ENCODE peak calls at places on chromosomes 5 and 9, in four cellular contexts. G is H1, T is HepG2, W is K562. Y is an unnamed sample.

GRCh38 chr9:132733133-132733815 is 63.0 kb downstream of the GTF3C4 start:
- DNase-seq in W (no peak), T (no peak), G (no peak), Y (no peak)

GRCh38 chr5:160747963-160748362 is 104.0 kb downstream of the ATP10B start:
- DNase-seq in T (no peak), G (no peak), W (no peak), Y (no peak)

GRCh38 chr5:141848771-141849370 is 29.3 kb downstream of the PCDH1 start:
- DNase-seq in G (peak), T (peak), W (peak), Y (no peak)

GRCh38 chr5:132259061-132259851 is 1.8 kb downstream of the PDLIM4 start:
- DNase-seq in W (peak), T (no peak), G (no peak), Y (no peak)

GRCh38 chr9:16002816-16003215 is 450.0 kb downstream of the CCDC171 start:
- DNase-seq in G (no peak), T (no peak), W (no peak), Y (no peak)

GRCh38 chr9:95499847-95500246 is 16.9 kb downstream of the PTCH1 start:
- DNase-seq in G (no peak), T (peak), W (no peak), Y (no peak)

GRCh38 chr5:12419075-12419474 is 514.8 kb upstream of the CTNND2 start:
- DNase-seq in W (no peak), T (no peak), G (no peak), Y (no peak)

GRCh38 chr5:73625314-73625904 is 587 bp upstream of the ARHGEF28 start:
- DNase-seq in T (no peak), W (no peak), G (peak), Y (no peak)

GRCh38 chr5:67620386-67621039 is 423.9 kb upstream of the CD180 start:
- DNase-seq in G (no peak), T (no peak), W (no peak), Y (no peak)

GRCh38 chr5:11047051-11047450 is 286.0 kb upstream of the DAP start:
- DNase-seq in T (no peak), W (no peak), G (no peak), Y (no peak)

GRCh38 chr5:146313027-146313426 is 25.6 kb upstream of the POU4F3 start:
- DNase-seq in G (no peak), T (no peak), W (no peak), Y (no peak)

GRCh38 chr9:127562841-127563523 is 49.1 kb upstream of the STXBP1 start:
- DNase-seq in T (no peak), G (no peak), W (no peak), Y (no peak)

GRCh38 chr9:69542942-69543704 is 129.0 kb downstream of the APBA1 start:
- DNase-seq in T (no peak), W (no peak), G (no peak), Y (no peak)

GRCh38 chr5:14946813-14947640 is 75.4 kb upstream of the ANKH start:
- DNase-seq in G (no peak), W (no peak), T (peak), Y (peak)

GRCh38 chr9:4680750-4681149 is 1.4 kb downstream of the CDC37L1 start:
- DNase-seq in G (no peak), W (no peak), T (peak), Y (no peak)

GRCh38 chr5:111348659-111349058 is 124.5 kb downstream of the CAMK4 start:
- DNase-seq in W (no peak), T (no peak), G (no peak), Y (no peak)

GRCh38 chr9:16928179-16928945 is 57.9 kb upstream of the BNC2 start:
- DNase-seq in T (no peak), W (no peak), G (no peak), Y (no peak)

GRCh38 chr5:21159526-21160059 is 1171.6 kb upstream of the CDH18 start:
- DNase-seq in T (no peak), G (no peak), W (no peak), Y (no peak)

GRCh38 chr9:108002296-108003056 is 512.9 kb upstream of the KLF4 start:
- DNase-seq in W (no peak), G (no peak), T (no peak), Y (no peak)

GRCh38 chr5:38443390-38443789 is 113.1 kb downstream of the LIFR start:
- DNase-seq in T (peak), W (no peak), G (no peak), Y (no peak)

GRCh38 chr9:127116088-127116726 is 6.2 kb downstream of the ANGPTL2 start:
- DNase-seq in W (no peak), G (no peak), T (no peak), Y (no peak)

GRCh38 chr5:133928690-133929393 is 39.6 kb downstream of the C5orf15 start:
- DNase-seq in G (no peak), W (no peak), T (no peak), Y (no peak)

GRCh38 chr9:35954942-35955546 is 2.9 kb downstream of the OR2S2 start:
- DNase-seq in G (no peak), W (peak), T (peak), Y (no peak)

GRCh38 chr9:37239921-37240320 is 119.5 kb downstream of the ZCCHC7 start:
- DNase-seq in T (no peak), W (no peak), G (no peak), Y (no peak)

GRCh38 chr9:110626109-110626829 is 42.3 kb upstream of the MUSK start:
- DNase-seq in G (no peak), T (no peak), W (no peak), Y (peak)

GRCh38 chr9:110622368-110622767 is 42.8 kb upstream of the SVEP1 start:
- DNase-seq in G (no peak), T (no peak), W (no peak), Y (no peak)

GRCh38 chr9:110620726-110621125 is 41.2 kb upstream of the SVEP1 start:
- DNase-seq in G (no peak), W (no peak), T (no peak), Y (no peak)

GRCh38 chr9:110619831-110620230 is 40.3 kb upstream of the SVEP1 start:
- DNase-seq in W (no peak), T (no peak), G (no peak), Y (no peak)

GRCh38 chr9:110623462-110624025 is 44.0 kb upstream of the SVEP1 start:
- DNase-seq in W (peak), G (no peak), T (peak), Y (peak)
- TF ChIP-seq SRF in W (no peak), G (no peak), T (no peak), Y (no peak)

DNA sequence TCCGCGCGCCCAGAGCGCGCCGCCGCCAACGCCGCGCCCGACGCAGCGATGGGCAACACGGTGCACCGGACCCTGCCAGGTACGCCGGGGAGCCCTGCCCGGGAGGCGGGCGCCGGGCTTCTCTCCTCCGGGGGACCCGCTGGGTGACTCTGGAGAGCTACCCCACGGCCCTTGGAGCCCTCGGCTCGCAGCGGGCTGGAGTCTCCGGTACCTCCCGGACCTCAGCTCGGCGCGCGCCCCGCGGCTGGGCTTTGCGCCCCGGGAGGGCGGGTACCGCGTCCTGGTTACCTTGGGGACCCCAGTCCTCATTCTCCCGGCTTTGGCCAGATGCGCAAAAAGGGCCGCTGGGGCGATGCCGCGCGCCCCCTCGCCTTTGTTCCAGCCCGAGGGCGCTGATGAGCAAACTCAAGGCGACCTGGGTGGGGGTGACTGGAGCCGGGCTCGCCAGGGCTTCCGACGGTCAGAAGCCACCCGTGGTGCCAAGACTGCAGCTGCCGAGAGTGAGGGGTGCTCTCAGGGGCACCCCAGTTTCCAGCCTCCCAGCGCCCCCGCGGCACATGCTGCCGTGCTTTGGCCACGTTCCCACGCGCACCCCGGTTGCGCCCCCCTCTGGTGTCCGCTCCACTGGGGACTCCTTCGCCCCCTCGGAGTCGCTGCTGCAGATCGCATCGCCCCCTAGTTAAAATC is 439 bp downstream of the NEURL1B start:
- DNase-seq in T (no peak), G (no peak), W (no peak), Y (no peak)
- H3K4me2 ChIP-seq in T (peak), G (peak), W (no peak), Y (peak)

GRCh38 chr5:43123887-43124286 is 3.2 kb downstream of the ZNF131 start:
- DNase-seq in G (no peak), T (no peak), W (no peak), Y (no peak)

GRCh38 chr5:43117092-43117491 is 3.6 kb upstream of the ZNF131 start:
- DNase-seq in G (no peak), T (no peak), W (no peak), Y (no peak)

GRCh38 chr5:43120720-43121564 is at the start of gene ZNF131:
- DNase-seq in G (peak), W (peak), T (peak), Y (peak)

GRCh38 chr5:43115968-43116367 is 4.7 kb upstream of the ZNF131 start:
- DNase-seq in G (no peak), T (peak), W (no peak), Y (no peak)

GRCh38 chr5:43121565-43122484 is 1.1 kb downstream of the ZNF131 start:
- DNase-seq in G (no peak), T (peak), W (peak), Y (no peak)
- TF ChIP-seq BRCA1 in G (no peak), T (no peak), W (no peak), Y (no peak)

DNA sequence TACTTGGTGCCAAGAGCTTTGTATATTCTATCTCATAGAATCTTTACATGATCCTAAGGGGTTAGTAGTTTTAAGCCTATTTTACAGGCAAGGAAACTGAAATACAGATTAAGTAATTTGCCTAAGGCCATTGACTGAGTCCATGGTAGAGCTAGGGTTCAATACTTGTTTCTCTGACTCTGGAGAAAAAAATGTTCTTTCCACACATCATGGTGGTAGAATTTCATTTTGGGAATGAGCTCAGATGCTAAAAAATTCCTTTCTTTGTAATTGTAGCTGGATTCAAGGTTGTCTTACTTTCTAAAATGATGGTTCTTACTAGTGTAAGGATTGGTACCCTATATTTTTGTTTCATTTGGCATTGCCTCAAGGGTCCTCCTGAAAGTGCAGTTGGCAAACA is 86.0 kb downstream of the ANKRD55 start:
- DNase-seq in G (no peak), W (no peak), T (no peak), Y (no peak)
- TF ChIP-seq SRF in G (no peak), W (no peak), T (no peak), Y (no peak)